ENCODE peak calls at places on chromosomes 6 and 20, in five cellular contexts. One of them, this sample, is unnamed.

GRCh38 chr20:56828402-56828801 is 199.3 kb downstream of the TFAP2C start:
- DNase-seq in brain microvascular endothelial cell: no peak
- DNase-seq in ACHN: no peak
- DNase-seq in stimulated activated CD4-positive, alpha-beta T cell treated with anti-CD3 and anti-CD28 coated beads, Interleukin-1b, Interleukin-23, amount 100 ng/mL, for 4 hours: no peak
- DNase-seq in Caco-2: no peak
- DNase-seq in this sample: no peak

GRCh38 chr6:165922309-165922794 is 245.3 kb downstream of the TBXT start:
- DNase-seq in brain microvascular endothelial cell: peak
- DNase-seq in ACHN: no peak
- DNase-seq in stimulated activated CD4-positive, alpha-beta T cell treated with anti-CD3 and anti-CD28 coated beads, Interleukin-1b, Interleukin-23, amount 100 ng/mL, for 4 hours: no peak
- DNase-seq in Caco-2: no peak
- DNase-seq in this sample: no peak

GRCh38 chr6:145313041-145313855 is 422.1 kb downstream of the EPM2A start:
- DNase-seq in brain microvascular endothelial cell: no peak
- DNase-seq in ACHN: no peak
- DNase-seq in stimulated activated CD4-positive, alpha-beta T cell treated with anti-CD3 and anti-CD28 coated beads, Interleukin-1b, Interleukin-23, amount 100 ng/mL, for 4 hours: no peak
- DNase-seq in Caco-2: no peak
- DNase-seq in this sample: no peak

GRCh38 chr6:25042599-25042936 is 106.8 kb upstream of the RIPOR2 start:
- DNase-seq in brain microvascular endothelial cell: no peak
- DNase-seq in ACHN: no peak
- DNase-seq in stimulated activated CD4-positive, alpha-beta T cell treated with anti-CD3 and anti-CD28 coated beads, Interleukin-1b, Interleukin-23, amount 100 ng/mL, for 4 hours: no peak
- DNase-seq in Caco-2: no peak
- DNase-seq in this sample: no peak

GRCh38 chr6:57242505-57242904 is 20.4 kb upstream of the RAB23 start:
- DNase-seq in brain microvascular endothelial cell: peak
- DNase-seq in ACHN: no peak
- DNase-seq in stimulated activated CD4-positive, alpha-beta T cell treated with anti-CD3 and anti-CD28 coated beads, Interleukin-1b, Interleukin-23, amount 100 ng/mL, for 4 hours: no peak
- DNase-seq in Caco-2: no peak
- DNase-seq in this sample: no peak

GRCh38 chr6:6997282-6998193 is 110.2 kb upstream of the RREB1 start:
- DNase-seq in brain microvascular endothelial cell: no peak
- DNase-seq in ACHN: no peak
- DNase-seq in stimulated activated CD4-positive, alpha-beta T cell treated with anti-CD3 and anti-CD28 coated beads, Interleukin-1b, Interleukin-23, amount 100 ng/mL, for 4 hours: no peak
- DNase-seq in Caco-2: peak
- DNase-seq in this sample: no peak

GRCh38 chr6:40962241-40962640 is 76.8 kb downstream of the UNC5CL start:
- DNase-seq in brain microvascular endothelial cell: peak
- DNase-seq in ACHN: peak
- DNase-seq in stimulated activated CD4-positive, alpha-beta T cell treated with anti-CD3 and anti-CD28 coated beads, Interleukin-1b, Interleukin-23, amount 100 ng/mL, for 4 hours: no peak
- DNase-seq in Caco-2: no peak
- DNase-seq in this sample: no peak

GRCh38 chr20:46695888-46696287 is 6.6 kb upstream of the TP53RK start:
- DNase-seq in brain microvascular endothelial cell: no peak
- DNase-seq in ACHN: no peak
- DNase-seq in stimulated activated CD4-positive, alpha-beta T cell treated with anti-CD3 and anti-CD28 coated beads, Interleukin-1b, Interleukin-23, amount 100 ng/mL, for 4 hours: no peak
- DNase-seq in Caco-2: no peak
- DNase-seq in this sample: no peak

GRCh38 chr6:119346450-119346849 is 3.1 kb downstream of the MAN1A1 start:
- DNase-seq in brain microvascular endothelial cell: no peak
- DNase-seq in ACHN: no peak
- DNase-seq in stimulated activated CD4-positive, alpha-beta T cell treated with anti-CD3 and anti-CD28 coated beads, Interleukin-1b, Interleukin-23, amount 100 ng/mL, for 4 hours: no peak
- DNase-seq in Caco-2: no peak
- DNase-seq in this sample: no peak

GRCh38 chr6:4851035-4851434 is 74.8 kb downstream of the CDYL start:
- DNase-seq in brain microvascular endothelial cell: no peak
- DNase-seq in ACHN: no peak
- DNase-seq in stimulated activated CD4-positive, alpha-beta T cell treated with anti-CD3 and anti-CD28 coated beads, Interleukin-1b, Interleukin-23, amount 100 ng/mL, for 4 hours: no peak
- DNase-seq in Caco-2: no peak
- DNase-seq in this sample: no peak

GRCh38 chr6:52595000-52595795 is 18.3 kb upstream of the TRAM2 start:
- DNase-seq in brain microvascular endothelial cell: peak
- DNase-seq in ACHN: peak
- DNase-seq in stimulated activated CD4-positive, alpha-beta T cell treated with anti-CD3 and anti-CD28 coated beads, Interleukin-1b, Interleukin-23, amount 100 ng/mL, for 4 hours: no peak
- DNase-seq in Caco-2: no peak
- DNase-seq in this sample: no peak

GRCh38 chr20:64106435-64106961 is 867 bp downstream of the NPBWR2 start:
- DNase-seq in brain microvascular endothelial cell: no peak
- DNase-seq in ACHN: no peak
- DNase-seq in stimulated activated CD4-positive, alpha-beta T cell treated with anti-CD3 and anti-CD28 coated beads, Interleukin-1b, Interleukin-23, amount 100 ng/mL, for 4 hours: no peak
- DNase-seq in Caco-2: no peak
- DNase-seq in this sample: no peak

GRCh38 chr6:69866351-69867074 is at the start of gene COL19A1:
- DNase-seq in brain microvascular endothelial cell: no peak
- DNase-seq in ACHN: peak
- DNase-seq in stimulated activated CD4-positive, alpha-beta T cell treated with anti-CD3 and anti-CD28 coated beads, Interleukin-1b, Interleukin-23, amount 100 ng/mL, for 4 hours: no peak
- DNase-seq in Caco-2: peak
- DNase-seq in this sample: peak

GRCh38 chr6:38078671-38079070 is 259.1 kb downstream of the ZFAND3 start:
- DNase-seq in brain microvascular endothelial cell: no peak
- DNase-seq in ACHN: no peak
- DNase-seq in stimulated activated CD4-positive, alpha-beta T cell treated with anti-CD3 and anti-CD28 coated beads, Interleukin-1b, Interleukin-23, amount 100 ng/mL, for 4 hours: no peak
- DNase-seq in Caco-2: no peak
- DNase-seq in this sample: no peak

GRCh38 chr6:25366785-25367657 is 87.8 kb downstream of the CARMIL1 start:
- DNase-seq in brain microvascular endothelial cell: no peak
- DNase-seq in ACHN: no peak
- DNase-seq in stimulated activated CD4-positive, alpha-beta T cell treated with anti-CD3 and anti-CD28 coated beads, Interleukin-1b, Interleukin-23, amount 100 ng/mL, for 4 hours: no peak
- DNase-seq in Caco-2: no peak
- DNase-seq in this sample: no peak

GRCh38 chr6:166957087-166957804 is 896 bp upstream of the RNASET2 start:
- DNase-seq in brain microvascular endothelial cell: no peak
- DNase-seq in ACHN: no peak
- DNase-seq in stimulated activated CD4-positive, alpha-beta T cell treated with anti-CD3 and anti-CD28 coated beads, Interleukin-1b, Interleukin-23, amount 100 ng/mL, for 4 hours: no peak
- DNase-seq in Caco-2: peak
- DNase-seq in this sample: peak

GRCh38 chr20:17374086-17374485 is 147.2 kb downstream of the PCSK2 start:
- DNase-seq in brain microvascular endothelial cell: no peak
- DNase-seq in ACHN: no peak
- DNase-seq in stimulated activated CD4-positive, alpha-beta T cell treated with anti-CD3 and anti-CD28 coated beads, Interleukin-1b, Interleukin-23, amount 100 ng/mL, for 4 hours: no peak
- DNase-seq in Caco-2: no peak
- DNase-seq in this sample: no peak

GRCh38 chr20:59042151-59042795 is at the start of gene PRELID3B:
- DNase-seq in brain microvascular endothelial cell: no peak
- DNase-seq in ACHN: peak
- DNase-seq in stimulated activated CD4-positive, alpha-beta T cell treated with anti-CD3 and anti-CD28 coated beads, Interleukin-1b, Interleukin-23, amount 100 ng/mL, for 4 hours: no peak
- DNase-seq in Caco-2: peak
- DNase-seq in this sample: no peak

GRCh38 chr20:33169176-33169794 is 1.3 kb downstream of the BPIFA2 start:
- DNase-seq in brain microvascular endothelial cell: peak
- DNase-seq in ACHN: no peak
- DNase-seq in stimulated activated CD4-positive, alpha-beta T cell treated with anti-CD3 and anti-CD28 coated beads, Interleukin-1b, Interleukin-23, amount 100 ng/mL, for 4 hours: no peak
- DNase-seq in Caco-2: peak
- DNase-seq in this sample: no peak

GRCh38 chr20:49575551-49576060 is 7.7 kb upstream of the PTGIS start:
- DNase-seq in brain microvascular endothelial cell: no peak
- DNase-seq in ACHN: no peak
- DNase-seq in stimulated activated CD4-positive, alpha-beta T cell treated with anti-CD3 and anti-CD28 coated beads, Interleukin-1b, Interleukin-23, amount 100 ng/mL, for 4 hours: no peak
- DNase-seq in Caco-2: no peak
- DNase-seq in this sample: no peak

GRCh38 chr6:135358251-135358821 is 139.2 kb downstream of the AHI1 start:
- DNase-seq in brain microvascular endothelial cell: peak
- DNase-seq in ACHN: no peak
- DNase-seq in stimulated activated CD4-positive, alpha-beta T cell treated with anti-CD3 and anti-CD28 coated beads, Interleukin-1b, Interleukin-23, amount 100 ng/mL, for 4 hours: no peak
- DNase-seq in Caco-2: no peak
- DNase-seq in this sample: no peak

GRCh38 chr6:156351346-156351966 is 425.7 kb upstream of the ARID1B start:
- DNase-seq in brain microvascular endothelial cell: no peak
- DNase-seq in ACHN: no peak
- DNase-seq in stimulated activated CD4-positive, alpha-beta T cell treated with anti-CD3 and anti-CD28 coated beads, Interleukin-1b, Interleukin-23, amount 100 ng/mL, for 4 hours: no peak
- DNase-seq in Caco-2: no peak
- DNase-seq in this sample: no peak

GRCh38 chr6:2823104-2823850 is 18.4 kb downstream of the SERPINB1 start:
- DNase-seq in brain microvascular endothelial cell: no peak
- DNase-seq in ACHN: no peak
- DNase-seq in stimulated activated CD4-positive, alpha-beta T cell treated with anti-CD3 and anti-CD28 coated beads, Interleukin-1b, Interleukin-23, amount 100 ng/mL, for 4 hours: no peak
- DNase-seq in Caco-2: no peak
- DNase-seq in this sample: no peak

GRCh38 chr20:32439132-32439829 is 81.2 kb downstream of the ASXL1 start:
- DNase-seq in brain microvascular endothelial cell: peak
- DNase-seq in ACHN: peak
- DNase-seq in stimulated activated CD4-positive, alpha-beta T cell treated with anti-CD3 and anti-CD28 coated beads, Interleukin-1b, Interleukin-23, amount 100 ng/mL, for 4 hours: no peak
- DNase-seq in Caco-2: peak
- DNase-seq in this sample: no peak

GRCh38 chr20:46713957-46714834 is 4.7 kb downstream of the SLC2A10 start:
- DNase-seq in brain microvascular endothelial cell: no peak
- DNase-seq in ACHN: no peak
- DNase-seq in stimulated activated CD4-positive, alpha-beta T cell treated with anti-CD3 and anti-CD28 coated beads, Interleukin-1b, Interleukin-23, amount 100 ng/mL, for 4 hours: no peak
- DNase-seq in Caco-2: no peak
- DNase-seq in this sample: no peak

GRCh38 chr6:80145921-80146320 is 39.5 kb downstream of the BCKDHB start:
- DNase-seq in brain microvascular endothelial cell: no peak
- DNase-seq in ACHN: no peak
- DNase-seq in stimulated activated CD4-positive, alpha-beta T cell treated with anti-CD3 and anti-CD28 coated beads, Interleukin-1b, Interleukin-23, amount 100 ng/mL, for 4 hours: no peak
- DNase-seq in Caco-2: no peak
- DNase-seq in this sample: no peak

GRCh38 chr6:138724015-138724414 is 49.6 kb upstream of the CCDC28A start:
- DNase-seq in brain microvascular endothelial cell: peak
- DNase-seq in ACHN: no peak
- DNase-seq in stimulated activated CD4-positive, alpha-beta T cell treated with anti-CD3 and anti-CD28 coated beads, Interleukin-1b, Interleukin-23, amount 100 ng/mL, for 4 hours: no peak
- DNase-seq in Caco-2: peak
- DNase-seq in this sample: peak

GRCh38 chr6:84137051-84137375 is 90.4 kb downstream of the CEP162 start:
- DNase-seq in brain microvascular endothelial cell: peak
- DNase-seq in ACHN: no peak
- DNase-seq in stimulated activated CD4-positive, alpha-beta T cell treated with anti-CD3 and anti-CD28 coated beads, Interleukin-1b, Interleukin-23, amount 100 ng/mL, for 4 hours: no peak
- DNase-seq in Caco-2: no peak
- DNase-seq in this sample: no peak

GRCh38 chr20:50291428-50292323 is 101.0 kb downstream of the CEBPB start:
- DNase-seq in brain microvascular endothelial cell: no peak
- DNase-seq in ACHN: no peak
- DNase-seq in stimulated activated CD4-positive, alpha-beta T cell treated with anti-CD3 and anti-CD28 coated beads, Interleukin-1b, Interleukin-23, amount 100 ng/mL, for 4 hours: no peak
- DNase-seq in Caco-2: no peak
- DNase-seq in this sample: no peak

GRCh38 chr6:156427345-156427744 is 349.8 kb upstream of the ARID1B start:
- DNase-seq in brain microvascular endothelial cell: peak
- DNase-seq in ACHN: no peak
- DNase-seq in stimulated activated CD4-positive, alpha-beta T cell treated with anti-CD3 and anti-CD28 coated beads, Interleukin-1b, Interleukin-23, amount 100 ng/mL, for 4 hours: no peak
- DNase-seq in Caco-2: no peak
- DNase-seq in this sample: no peak

GRCh38 chr20:59835448-59836395 is 97.7 kb downstream of the SYCP2 start:
- DNase-seq in brain microvascular endothelial cell: peak
- DNase-seq in ACHN: no peak
- DNase-seq in stimulated activated CD4-positive, alpha-beta T cell treated with anti-CD3 and anti-CD28 coated beads, Interleukin-1b, Interleukin-23, amount 100 ng/mL, for 4 hours: no peak
- DNase-seq in Caco-2: no peak
- DNase-seq in this sample: no peak

GRCh38 chr6:25193865-25194679 is 85.1 kb upstream of the CARMIL1 start:
- DNase-seq in brain microvascular endothelial cell: no peak
- DNase-seq in ACHN: no peak
- DNase-seq in stimulated activated CD4-positive, alpha-beta T cell treated with anti-CD3 and anti-CD28 coated beads, Interleukin-1b, Interleukin-23, amount 100 ng/mL, for 4 hours: no peak
- DNase-seq in Caco-2: no peak
- DNase-seq in this sample: no peak

GRCh38 chr6:128731249-128732165 is 151.4 kb upstream of the LAMA2 start:
- DNase-seq in brain microvascular endothelial cell: peak
- DNase-seq in ACHN: peak
- DNase-seq in stimulated activated CD4-positive, alpha-beta T cell treated with anti-CD3 and anti-CD28 coated beads, Interleukin-1b, Interleukin-23, amount 100 ng/mL, for 4 hours: no peak
- DNase-seq in Caco-2: peak
- DNase-seq in this sample: peak

GRCh38 chr20:31870703-31871601 is 518 bp downstream of the TTLL9 start:
- DNase-seq in brain microvascular endothelial cell: no peak
- DNase-seq in ACHN: no peak
- DNase-seq in stimulated activated CD4-positive, alpha-beta T cell treated with anti-CD3 and anti-CD28 coated beads, Interleukin-1b, Interleukin-23, amount 100 ng/mL, for 4 hours: no peak
- DNase-seq in Caco-2: peak
- DNase-seq in this sample: no peak

GRCh38 chr20:9353180-9353915 is 161.0 kb upstream of the LAMP5 start:
- DNase-seq in brain microvascular endothelial cell: no peak
- DNase-seq in ACHN: no peak
- DNase-seq in stimulated activated CD4-positive, alpha-beta T cell treated with anti-CD3 and anti-CD28 coated beads, Interleukin-1b, Interleukin-23, amount 100 ng/mL, for 4 hours: no peak
- DNase-seq in Caco-2: no peak
- DNase-seq in this sample: no peak

GRCh38 chr6:89388846-89389245 is 23.2 kb downstream of the RRAGD start:
- DNase-seq in brain microvascular endothelial cell: no peak
- DNase-seq in ACHN: no peak
- DNase-seq in stimulated activated CD4-positive, alpha-beta T cell treated with anti-CD3 and anti-CD28 coated beads, Interleukin-1b, Interleukin-23, amount 100 ng/mL, for 4 hours: no peak
- DNase-seq in Caco-2: no peak
- DNase-seq in this sample: no peak

This sample was measured in HuH-7.5.